ENCODE peak calls at places on chromosome 6, in eight cellular contexts. G, S, B, P, O, M, K and R are unnamed samples.
A peak's percentile ranks its signal among the peaks of the same experiment; 100 is the strongest.

GRCh38 chr6:11645016-11645415 is 107.5 kb downstream of the TMEM170B start:
- DNase-seq in G (no peak), S (no peak), B (peak; percentile 56), P (peak; percentile 34), O (no peak), M (peak; percentile 33), K (no peak), R (no peak)

GRCh38 chr6:143750945-143751344 is 73.2 kb downstream of the PHACTR2 start:
- DNase-seq in G (no peak), S (no peak), B (no peak), P (no peak), O (no peak), M (no peak), K (no peak), R (no peak)

GRCh38 chr6:57342148-57342669 is 24.8 kb downstream of the PRIM2 start:
- DNase-seq in G (no peak), S (no peak), B (no peak), P (no peak), O (no peak), M (no peak), K (no peak), R (no peak)

GRCh38 chr6:115591973-115592486 is 468.7 kb downstream of the FRK start:
- DNase-seq in G (no peak), S (no peak), B (peak; percentile 19), P (no peak), O (no peak), M (no peak), K (no peak), R (no peak)

GRCh38 chr6:159279790-159280277 is 110.6 kb downstream of the FNDC1 start:
- DNase-seq in G (no peak), S (no peak), B (no peak), P (no peak), O (no peak), M (no peak), K (peak; percentile 10), R (no peak)

GRCh38 chr6:157879873-157880254 is 56.8 kb downstream of the SNX9 start:
- DNase-seq in G (no peak), S (no peak), B (no peak), P (no peak), O (no peak), M (no peak), K (no peak), R (no peak)

GRCh38 chr6:20198764-20199174 is 13.5 kb downstream of the MBOAT1 start:
- DNase-seq in G (no peak), S (no peak), B (no peak), P (no peak), O (no peak), M (no peak), K (no peak), R (no peak)

GRCh38 chr6:157966990-157967389 is 14.7 kb upstream of the SYNJ2 start:
- DNase-seq in G (no peak), S (no peak), B (no peak), P (no peak), O (no peak), M (no peak), K (no peak), R (no peak)

GRCh38 chr6:106658469-106658868 is 29.1 kb downstream of the QRSL1 start:
- DNase-seq in G (no peak), S (no peak), B (no peak), P (no peak), O (no peak), M (no peak), K (peak; percentile 10), R (no peak)

GRCh38 chr6:38404355-38404754 is 235.4 kb downstream of the BTBD9 start:
- DNase-seq in G (no peak), S (no peak), B (peak; percentile 15), P (no peak), O (no peak), M (no peak), K (no peak), R (no peak)

GRCh38 chr6:69421270-69421669 is 375.5 kb downstream of the LMBRD1 start:
- DNase-seq in G (no peak), S (no peak), B (no peak), P (no peak), O (no peak), M (no peak), K (no peak), R (no peak)

GRCh38 chr6:169237496-169238134 is 16.0 kb downstream of the THBS2 start:
- DNase-seq in G (no peak), S (no peak), B (no peak), P (no peak), O (no peak), M (no peak), K (no peak), R (no peak)

DNA sequence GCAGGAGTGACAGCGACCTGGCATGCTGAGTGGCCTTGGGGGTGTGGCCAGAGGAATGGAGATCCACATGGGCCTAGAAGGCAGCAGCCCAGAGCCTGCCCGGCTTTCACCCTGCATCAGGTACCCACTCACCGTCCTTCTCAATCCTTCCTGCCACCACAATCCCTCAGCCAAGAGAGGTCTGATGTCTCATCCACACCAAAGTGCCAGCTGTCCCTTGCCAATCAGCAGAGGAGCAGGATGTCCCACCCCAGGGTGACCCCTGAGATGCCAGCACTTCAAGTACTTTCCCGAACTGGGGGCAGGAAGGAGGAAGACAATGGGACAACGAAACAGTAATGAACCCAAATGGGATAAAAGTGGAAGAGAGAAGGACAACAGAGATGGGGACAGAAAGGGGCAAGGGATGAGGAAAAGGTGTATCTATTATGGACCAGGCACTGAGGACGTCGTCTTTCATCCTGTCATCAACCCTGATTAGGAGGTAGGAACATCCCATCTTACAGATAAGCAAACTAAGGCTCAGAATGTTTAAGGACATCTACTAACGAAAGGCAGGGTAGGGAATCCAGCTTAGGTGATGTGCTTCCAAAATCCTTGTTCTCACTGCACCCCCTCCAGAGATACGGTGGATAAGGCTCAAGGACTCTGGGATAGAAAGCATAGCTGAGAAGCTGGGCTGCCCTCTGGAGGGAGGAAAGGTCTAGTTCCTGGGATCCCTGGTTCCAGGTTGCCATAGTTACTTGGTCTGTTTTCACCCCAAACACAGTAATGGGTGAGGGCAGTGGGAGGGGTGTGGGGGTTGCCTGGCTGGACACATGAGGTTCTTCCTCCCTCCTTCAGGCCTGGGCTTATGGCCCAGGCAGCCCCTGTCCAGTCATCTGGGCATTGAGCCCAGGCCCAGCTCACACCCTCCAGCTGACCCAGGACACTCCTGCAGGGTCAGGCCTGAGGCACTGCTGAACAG is 4.5 kb upstream of the TNXB start:
- DNase-seq in G (no peak), S (no peak), B (peak; percentile 96), P (peak; percentile 81), O (no peak), M (peak; percentile 97), K (peak; percentile 73), R (peak; percentile 97)
- TF ChIP-seq CTCF in G (no peak), S (no peak), B (peak; percentile 85), P (peak; percentile 60), O (peak; percentile 8), M (peak; percentile 71), K (no peak), R (peak; percentile 77)

DNA sequence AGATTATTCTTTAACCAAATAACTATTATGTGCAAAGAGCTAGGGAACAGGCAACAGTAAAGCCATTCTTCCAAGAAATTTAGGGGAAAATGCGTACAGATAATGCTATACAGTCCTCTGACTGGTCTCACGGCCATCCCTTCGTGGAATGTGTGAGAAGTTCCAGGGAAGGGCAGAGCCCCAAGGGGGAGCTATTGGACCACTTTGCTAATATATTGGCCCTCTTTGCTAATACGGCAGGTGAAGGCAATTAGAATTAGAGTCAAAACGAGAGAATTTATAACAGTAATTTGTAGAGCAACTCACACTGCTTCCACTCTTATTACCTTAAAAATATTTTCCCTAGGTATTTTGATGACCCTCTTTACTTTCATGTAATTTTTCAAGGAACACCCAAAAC is 140.4 kb downstream of the IMPG1 start:
- DNase-seq in G (peak; percentile 58), S (no peak), B (no peak), P (no peak), O (no peak), M (no peak), K (peak; percentile 11), R (no peak)
- TF ChIP-seq CTCF in G (peak; percentile 74), S (peak; percentile 86), B (peak; percentile 21), P (peak; percentile 70), O (no peak), M (peak; percentile 42), K (peak; percentile 19), R (peak; percentile 15)

DNA sequence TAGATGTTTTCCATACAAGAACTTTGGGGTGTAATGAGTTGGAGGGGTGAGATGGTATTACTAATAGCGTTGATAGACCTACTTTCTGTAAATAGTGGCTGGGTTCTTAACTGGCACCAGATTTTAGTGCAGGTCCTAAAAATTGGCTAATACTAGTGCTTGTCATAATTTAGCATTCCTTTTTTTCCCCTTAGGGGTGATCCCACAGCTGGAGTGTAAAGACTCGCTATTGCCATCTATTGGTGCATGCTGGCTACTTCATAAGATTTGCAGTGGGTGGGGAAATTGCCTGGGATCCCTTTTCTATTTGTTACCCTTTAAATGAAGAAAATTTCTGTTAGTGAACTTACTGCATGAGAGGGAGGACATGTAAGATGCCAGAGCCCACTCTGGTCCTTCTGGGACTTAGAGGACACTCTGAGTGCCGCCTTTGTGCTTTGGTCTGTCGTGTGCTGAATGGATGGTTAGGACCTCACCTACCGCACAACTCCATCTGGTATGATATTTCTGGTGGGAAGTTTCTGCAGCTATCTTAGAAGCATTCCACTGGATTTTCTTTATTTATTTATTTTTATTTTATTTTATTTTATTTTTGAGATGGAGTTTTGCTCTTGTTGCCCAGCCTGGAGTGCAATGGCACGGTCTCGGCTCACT is 195.5 kb downstream of the JARID2 start:
- DNase-seq in G (peak; percentile 52), S (no peak), B (peak; percentile 81), P (no peak), O (no peak), M (no peak), K (peak; percentile 40), R (peak; percentile 57)
- TF ChIP-seq CTCF in G (peak; percentile 87), S (peak; percentile 85), B (peak; percentile 97), P (peak; percentile 94), O (peak; percentile 16), M (peak; percentile 91), K (peak; percentile 55), R (peak; percentile 90)

GRCh38 chr6:109736273-109737031 is 45.4 kb downstream of the FIG4 start:
- DNase-seq in G (no peak), S (no peak), B (no peak), P (no peak), O (no peak), M (no peak), K (no peak), R (no peak)

GRCh38 chr6:109740787-109741186 is 49.7 kb downstream of the FIG4 start:
- DNase-seq in G (no peak), S (no peak), B (no peak), P (no peak), O (no peak), M (no peak), K (no peak), R (no peak)

GRCh38 chr6:109738200-109738599 is 47.1 kb downstream of the FIG4 start:
- DNase-seq in G (no peak), S (no peak), B (peak; percentile 40), P (no peak), O (no peak), M (no peak), K (no peak), R (no peak)

GRCh38 chr6:109738667-109739066 is 47.6 kb downstream of the FIG4 start:
- DNase-seq in G (no peak), S (no peak), B (peak; percentile 14), P (no peak), O (no peak), M (no peak), K (no peak), R (no peak)

DNA sequence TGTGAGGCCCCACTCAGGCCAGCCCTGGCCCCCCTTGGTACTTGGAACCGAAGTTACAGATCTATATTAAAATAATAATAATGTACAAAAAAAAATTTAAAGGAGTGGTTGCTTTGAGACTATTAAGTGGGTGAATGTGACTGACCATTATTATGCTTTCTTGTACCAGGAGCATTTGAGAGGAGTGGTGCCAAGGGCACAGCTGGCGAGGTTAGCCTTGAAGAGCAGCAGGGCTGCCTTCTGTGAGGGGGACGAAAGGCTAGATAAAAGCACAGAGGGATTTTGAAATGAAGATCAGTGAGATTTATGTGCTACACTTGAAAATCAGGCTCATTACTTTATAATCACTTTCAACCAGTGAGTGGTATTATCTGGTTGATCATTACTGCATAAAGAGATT is 48.6 kb downstream of the FIG4 start:
- DNase-seq in G (no peak), S (no peak), B (no peak), P (no peak), O (no peak), M (no peak), K (no peak), R (no peak)
- TF ChIP-seq CTCF in G (no peak), S (no peak), B (no peak), P (no peak), O (no peak), M (no peak), K (no peak), R (no peak)